ENCODE peak calls at places on chromosome 3, in six cellular contexts. One of them, this sample, is unnamed.

GRCh38 chr3:47899495-47900108 is 96.7 kb downstream of the DHX30 start:
- DNase-seq in mesenchymal stem cell: no peak
- DNase-seq in mesendoderm: no peak
- DNase-seq in H9: no peak
- DNase-seq in IMR-90: peak
- DNase-seq in H1: no peak
- DNase-seq in this sample: no peak

GRCh38 chr3:182981038-182981380 is 671 bp upstream of the DCUN1D1 start:
- DNase-seq in mesenchymal stem cell: no peak
- DNase-seq in mesendoderm: no peak
- DNase-seq in H9: no peak
- DNase-seq in IMR-90: no peak
- DNase-seq in H1: no peak
- DNase-seq in this sample: no peak

GRCh38 chr3:154421067-154421466 is 8.9 kb downstream of the GPR149 start:
- DNase-seq in mesenchymal stem cell: peak
- DNase-seq in mesendoderm: peak
- DNase-seq in H9: peak
- DNase-seq in IMR-90: no peak
- DNase-seq in H1: no peak
- DNase-seq in this sample: peak

GRCh38 chr3:193560870-193561269 is 6.2 kb upstream of the ATP13A4 start:
- DNase-seq in mesenchymal stem cell: no peak
- DNase-seq in mesendoderm: no peak
- DNase-seq in H9: no peak
- DNase-seq in IMR-90: no peak
- DNase-seq in H1: no peak
- DNase-seq in this sample: no peak

GRCh38 chr3:32371466-32372212 is 20.0 kb upstream of the CMTM7 start:
- DNase-seq in mesenchymal stem cell: no peak
- DNase-seq in mesendoderm: no peak
- DNase-seq in H9: no peak
- DNase-seq in IMR-90: no peak
- DNase-seq in H1: no peak
- DNase-seq in this sample: no peak

GRCh38 chr3:128481438-128481942 is 11.5 kb downstream of the GATA2 start:
- DNase-seq in mesenchymal stem cell: no peak
- DNase-seq in mesendoderm: no peak
- DNase-seq in H9: no peak
- DNase-seq in IMR-90: no peak
- DNase-seq in H1: no peak
- DNase-seq in this sample: no peak

GRCh38 chr3:20396335-20396734 is 210.3 kb upstream of the SGO1 start:
- DNase-seq in mesenchymal stem cell: no peak
- DNase-seq in mesendoderm: no peak
- DNase-seq in H9: no peak
- DNase-seq in IMR-90: no peak
- DNase-seq in H1: no peak
- DNase-seq in this sample: no peak

GRCh38 chr3:179961081-179962078 is 75.4 kb downstream of the PEX5L start:
- DNase-seq in mesenchymal stem cell: no peak
- DNase-seq in mesendoderm: no peak
- DNase-seq in H9: no peak
- DNase-seq in IMR-90: no peak
- DNase-seq in H1: no peak
- DNase-seq in this sample: no peak

GRCh38 chr3:114706591-114707224 is 412.9 kb downstream of the TIGIT start:
- DNase-seq in mesenchymal stem cell: peak
- DNase-seq in mesendoderm: peak
- DNase-seq in H9: no peak
- DNase-seq in IMR-90: peak
- DNase-seq in H1: no peak
- DNase-seq in this sample: no peak

GRCh38 chr3:68306571-68306970 is 625.8 kb downstream of the TAFA4 start:
- DNase-seq in mesenchymal stem cell: peak
- DNase-seq in mesendoderm: peak
- DNase-seq in H9: peak
- DNase-seq in IMR-90: no peak
- DNase-seq in H1: no peak
- DNase-seq in this sample: peak

GRCh38 chr3:44993471-44994205 is 17.6 kb downstream of the EXOSC7 start:
- DNase-seq in mesenchymal stem cell: peak
- DNase-seq in mesendoderm: peak
- DNase-seq in H9: no peak
- DNase-seq in IMR-90: peak
- DNase-seq in H1: no peak
- DNase-seq in this sample: no peak

GRCh38 chr3:65497846-65498245 is 540.9 kb downstream of the MAGI1 start:
- DNase-seq in mesenchymal stem cell: no peak
- DNase-seq in mesendoderm: no peak
- DNase-seq in H9: no peak
- DNase-seq in IMR-90: no peak
- DNase-seq in H1: no peak
- DNase-seq in this sample: peak

GRCh38 chr3:3088066-3088465 is 22.1 kb downstream of the IL5RA start:
- DNase-seq in mesenchymal stem cell: no peak
- DNase-seq in mesendoderm: no peak
- DNase-seq in H9: no peak
- DNase-seq in IMR-90: no peak
- DNase-seq in H1: no peak
- DNase-seq in this sample: no peak

GRCh38 chr3:143002083-143002712 is 828 bp downstream of the U2SURP start:
- DNase-seq in mesenchymal stem cell: peak
- DNase-seq in mesendoderm: peak
- DNase-seq in H9: no peak
- DNase-seq in IMR-90: peak
- DNase-seq in H1: no peak
- DNase-seq in this sample: no peak

GRCh38 chr3:42739401-42740158 is 33.5 kb downstream of the CCDC13 start:
- DNase-seq in mesenchymal stem cell: no peak
- DNase-seq in mesendoderm: no peak
- DNase-seq in H9: peak
- DNase-seq in IMR-90: no peak
- DNase-seq in H1: no peak
- DNase-seq in this sample: no peak

GRCh38 chr3:190369701-190370295 is 18.2 kb upstream of the CLDN16 start:
- DNase-seq in mesenchymal stem cell: peak
- DNase-seq in mesendoderm: no peak
- DNase-seq in H9: no peak
- DNase-seq in IMR-90: peak
- DNase-seq in H1: no peak
- DNase-seq in this sample: no peak

GRCh38 chr3:61892881-61893280 is 331.5 kb downstream of the PTPRG start:
- DNase-seq in mesenchymal stem cell: no peak
- DNase-seq in mesendoderm: peak
- DNase-seq in H9: no peak
- DNase-seq in IMR-90: no peak
- DNase-seq in H1: no peak
- DNase-seq in this sample: no peak

GRCh38 chr3:136982520-136983138 is 24.8 kb downstream of the IL20RB start:
- DNase-seq in mesenchymal stem cell: peak
- DNase-seq in mesendoderm: no peak
- DNase-seq in H9: no peak
- DNase-seq in IMR-90: no peak
- DNase-seq in H1: no peak
- DNase-seq in this sample: no peak

GRCh38 chr3:115517457-115518050 is 105.8 kb upstream of the GAP43 start:
- DNase-seq in mesenchymal stem cell: peak
- DNase-seq in mesendoderm: no peak
- DNase-seq in H9: no peak
- DNase-seq in IMR-90: peak
- DNase-seq in H1: no peak
- DNase-seq in this sample: no peak

GRCh38 chr3:30231277-30232141 is 374.9 kb upstream of the TGFBR2 start:
- DNase-seq in mesenchymal stem cell: peak
- DNase-seq in mesendoderm: peak
- DNase-seq in H9: no peak
- DNase-seq in IMR-90: peak
- DNase-seq in H1: no peak
- DNase-seq in this sample: no peak

GRCh38 chr3:45145681-45146614 is at the start of gene CDCP1:
- DNase-seq in mesenchymal stem cell: peak
- DNase-seq in mesendoderm: peak
- DNase-seq in H9: peak
- DNase-seq in IMR-90: no peak
- DNase-seq in H1: no peak
- DNase-seq in this sample: no peak

GRCh38 chr3:105503191-105503593 is 136.5 kb downstream of the ALCAM start:
- DNase-seq in mesenchymal stem cell: no peak
- DNase-seq in mesendoderm: no peak
- DNase-seq in H9: no peak
- DNase-seq in IMR-90: no peak
- DNase-seq in H1: no peak
- DNase-seq in this sample: no peak

GRCh38 chr3:105505167-105505566 is 138.5 kb downstream of the ALCAM start:
- DNase-seq in mesenchymal stem cell: no peak
- DNase-seq in mesendoderm: no peak
- DNase-seq in H9: no peak
- DNase-seq in IMR-90: no peak
- DNase-seq in H1: no peak
- DNase-seq in this sample: no peak

GRCh38 chr3:105502333-105502732 is 135.6 kb downstream of the ALCAM start:
- DNase-seq in mesenchymal stem cell: no peak
- DNase-seq in mesendoderm: no peak
- DNase-seq in H9: no peak
- DNase-seq in IMR-90: no peak
- DNase-seq in H1: no peak
- DNase-seq in this sample: no peak

DNA sequence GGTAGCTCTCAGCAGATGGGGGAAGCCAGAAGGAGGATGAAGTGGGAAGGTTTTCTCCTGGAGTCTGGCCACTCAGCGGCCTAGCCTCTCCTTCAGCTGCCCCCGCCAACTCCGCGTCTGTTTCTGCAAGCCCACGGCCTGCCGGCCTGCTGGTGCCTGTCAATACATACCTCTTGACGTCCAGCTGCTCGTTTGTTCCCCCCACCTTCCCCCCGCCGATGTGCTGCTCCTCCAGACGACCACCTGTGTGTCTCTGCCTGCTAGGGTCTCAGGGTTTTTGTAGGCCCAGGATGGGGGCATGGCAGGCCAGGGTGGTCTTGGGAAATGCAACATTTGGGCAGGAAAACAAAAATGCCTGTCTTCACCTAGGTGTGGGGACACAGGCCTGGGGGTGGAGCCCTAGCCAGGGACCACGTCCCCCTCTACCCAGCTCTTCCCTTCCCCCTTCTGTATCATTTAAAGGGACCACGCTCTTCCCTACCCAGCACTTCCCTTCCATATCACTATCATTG is 137.8 kb downstream of the ALCAM start:
- DNase-seq in mesenchymal stem cell: no peak
- DNase-seq in mesendoderm: no peak
- DNase-seq in H9: peak
- DNase-seq in IMR-90: no peak
- DNase-seq in H1: no peak
- DNase-seq in this sample: no peak
- H2BK120ac ChIP-seq in mesenchymal stem cell: no peak
- H2BK120ac ChIP-seq in mesendoderm: no peak
- H2BK120ac ChIP-seq in H9: no peak
- H2BK120ac ChIP-seq in IMR-90: no peak
- H2BK120ac ChIP-seq in H1: no peak
- H2BK120ac ChIP-seq in this sample: no peak

GRCh38 chr3:10438902-10439610 is 66.3 kb downstream of the ATP2B2 start:
- DNase-seq in mesenchymal stem cell: peak
- DNase-seq in mesendoderm: no peak
- DNase-seq in H9: no peak
- DNase-seq in IMR-90: peak
- DNase-seq in H1: no peak
- DNase-seq in this sample: no peak
- H3K9ac ChIP-seq in mesenchymal stem cell: no peak
- H3K9ac ChIP-seq in mesendoderm: no peak
- H3K9ac ChIP-seq in H9: no peak
- H3K9ac ChIP-seq in IMR-90: no peak
- H3K9ac ChIP-seq in H1: no peak
- H3K9ac ChIP-seq in this sample: no peak

GRCh38 chr3:189316296-189317019 is 144.7 kb downstream of the TPRG1 start:
- DNase-seq in mesenchymal stem cell: peak
- DNase-seq in mesendoderm: peak
- DNase-seq in H9: peak
- DNase-seq in IMR-90: no peak
- DNase-seq in H1: no peak
- DNase-seq in this sample: no peak
- H2BK120ac ChIP-seq in mesenchymal stem cell: no peak
- H2BK120ac ChIP-seq in mesendoderm: no peak
- H2BK120ac ChIP-seq in H9: no peak
- H2BK120ac ChIP-seq in IMR-90: no peak
- H2BK120ac ChIP-seq in H1: no peak
- H2BK120ac ChIP-seq in this sample: no peak

DNA sequence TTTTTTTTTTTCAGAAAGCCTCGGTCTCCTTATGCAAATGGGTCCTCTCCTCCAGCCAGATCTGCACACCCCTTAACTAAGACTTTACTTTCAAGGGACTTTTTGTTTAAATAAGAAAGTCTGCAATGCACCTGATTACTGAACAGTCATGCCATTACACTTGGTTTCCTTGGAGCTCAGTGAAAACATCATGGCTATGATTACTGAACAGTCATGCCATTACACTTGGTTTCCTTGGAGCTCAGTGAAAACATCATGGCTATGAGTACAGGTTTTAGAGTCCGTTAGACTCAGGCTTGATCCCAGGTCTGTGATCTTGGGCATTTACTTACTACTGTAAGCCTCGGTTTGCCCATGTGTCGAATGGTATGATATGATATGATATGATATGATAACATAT is 10.1 kb downstream of the ENTPD3 start:
- DNase-seq in mesenchymal stem cell: no peak
- DNase-seq in mesendoderm: no peak
- DNase-seq in H9: no peak
- DNase-seq in IMR-90: no peak
- DNase-seq in H1: no peak
- DNase-seq in this sample: no peak
- H3K9ac ChIP-seq in mesenchymal stem cell: no peak
- H3K9ac ChIP-seq in mesendoderm: no peak
- H3K9ac ChIP-seq in H9: no peak
- H3K9ac ChIP-seq in IMR-90: no peak
- H3K9ac ChIP-seq in H1: no peak
- H3K9ac ChIP-seq in this sample: no peak

DNA sequence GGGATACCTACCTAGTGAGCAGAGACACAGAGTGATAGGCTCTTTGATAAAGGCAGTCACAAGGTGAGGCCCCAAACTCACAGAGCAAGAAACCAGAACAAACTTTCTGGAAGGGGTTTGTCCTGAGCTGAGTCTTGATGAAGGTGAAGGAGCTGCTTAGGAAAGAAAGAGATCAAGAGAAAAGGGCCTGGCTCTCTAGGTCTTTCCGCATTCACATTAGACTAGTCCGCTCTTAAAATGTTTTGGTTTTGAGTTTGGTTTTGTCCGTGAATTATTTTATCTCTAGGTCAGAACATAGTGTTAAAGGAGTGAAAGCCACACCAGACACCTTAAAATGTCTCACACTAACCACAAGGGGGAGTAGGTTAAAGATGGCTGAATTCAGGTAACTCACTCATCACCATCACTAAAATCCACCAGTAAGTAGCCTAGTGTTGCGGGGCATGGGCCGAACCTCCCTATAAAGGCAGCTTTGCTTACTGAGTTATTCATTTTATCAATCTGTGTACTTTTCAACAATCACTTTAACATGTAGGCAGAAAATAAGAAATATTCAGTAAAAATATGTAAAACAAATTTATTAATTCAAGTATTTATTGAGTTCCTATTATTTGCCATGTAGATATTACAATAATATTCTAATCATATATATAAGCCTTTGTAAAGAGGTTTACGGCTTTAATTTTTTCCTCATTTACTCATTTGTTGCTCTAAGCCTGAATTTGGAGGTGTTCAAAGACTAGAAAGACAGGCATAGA is 121.5 kb upstream of the TSC22D2 start:
- DNase-seq in mesenchymal stem cell: peak
- DNase-seq in mesendoderm: peak
- DNase-seq in H9: no peak
- DNase-seq in IMR-90: peak
- DNase-seq in H1: no peak
- DNase-seq in this sample: no peak
- H2BK120ac ChIP-seq in mesenchymal stem cell: no peak
- H2BK120ac ChIP-seq in mesendoderm: no peak
- H2BK120ac ChIP-seq in H9: no peak
- H2BK120ac ChIP-seq in IMR-90: peak
- H2BK120ac ChIP-seq in H1: no peak
- H2BK120ac ChIP-seq in this sample: no peak

This sample was measured in neuronal stem cell.